ENCODE peak calls at places on chromosome 21, in six cellular contexts. Z, P, V, S, U and O are unnamed samples.
A peak's percentile ranks its signal among the peaks of the same experiment; 100 is the strongest.

GRCh38 chr21:15058718-15059316 is 6.0 kb downstream of the NRIP1 start:
- DNase-seq in Z (peak; percentile 25), P (peak; percentile 68), V (no peak), S (no peak), U (peak; percentile 5), O (no peak)

GRCh38 chr21:34775793-34776192 is 107.0 kb downstream of the CLIC6 start:
- DNase-seq in Z (no peak), P (no peak), V (no peak), S (no peak), U (no peak), O (no peak)

GRCh38 chr21:33197546-33197945 is 32.2 kb upstream of the IFNAR2 start:
- DNase-seq in Z (no peak), P (no peak), V (no peak), S (no peak), U (no peak), O (no peak)

GRCh38 chr21:20943476-20944085 is 54.6 kb upstream of the NCAM2 start:
- DNase-seq in Z (no peak), P (no peak), V (no peak), S (no peak), U (no peak), O (no peak)

GRCh38 chr21:44510508-44511218 is 29.3 kb downstream of the KRTAP10-1 start:
- DNase-seq in Z (peak; percentile 90), P (no peak), V (peak; percentile 83), S (peak; percentile 91), U (peak; percentile 20), O (peak; percentile 82)

GRCh38 chr21:34704119-34704518 is 35.3 kb downstream of the CLIC6 start:
- DNase-seq in Z (no peak), P (peak; percentile 40), V (peak; percentile 76), S (no peak), U (no peak), O (no peak)

GRCh38 chr21:42097860-42098259 is 26.7 kb downstream of the UMODL1 start:
- DNase-seq in Z (no peak), P (peak; percentile 99), V (no peak), S (no peak), U (peak; percentile 84), O (no peak)

GRCh38 chr21:40717008-40717407 is 129.9 kb downstream of the DSCAM start:
- DNase-seq in Z (no peak), P (no peak), V (no peak), S (no peak), U (no peak), O (no peak)

GRCh38 chr21:43867936-43868335 is 2.9 kb downstream of the AGPAT3 start:
- DNase-seq in Z (no peak), P (no peak), V (no peak), S (no peak), U (no peak), O (no peak)

GRCh38 chr21:19198801-19199200 is 795.2 kb upstream of the TMPRSS15 start:
- DNase-seq in Z (no peak), P (no peak), V (no peak), S (no peak), U (no peak), O (no peak)

GRCh38 chr21:42799516-42799915 is 79.8 kb downstream of the WDR4 start:
- DNase-seq in Z (no peak), P (no peak), V (no peak), S (peak; percentile 35), U (no peak), O (no peak)

GRCh38 chr21:46471514-46471913 is 12.8 kb downstream of the DIP2A start:
- DNase-seq in Z (no peak), P (no peak), V (no peak), S (no peak), U (no peak), O (no peak)
- TF ChIP-seq USF2 in Z (no peak), P (no peak), V (no peak), S (no peak), U (no peak), O (no peak)

GRCh38 chr21:45601551-45601950 is 42.0 kb upstream of the PCBP3 start:
- DNase-seq in Z (no peak), P (no peak), V (no peak), S (no peak), U (no peak), O (peak; percentile 4)

GRCh38 chr21:45598666-45599065 is 44.9 kb upstream of the PCBP3 start:
- DNase-seq in Z (no peak), P (no peak), V (no peak), S (no peak), U (no peak), O (peak; percentile 2)

GRCh38 chr21:45599146-45599581 is 44.4 kb upstream of the PCBP3 start:
- DNase-seq in Z (no peak), P (no peak), V (no peak), S (no peak), U (no peak), O (peak; percentile 7)

GRCh38 chr21:45602106-45602505 is 41.4 kb upstream of the PCBP3 start:
- DNase-seq in Z (no peak), P (no peak), V (no peak), S (no peak), U (no peak), O (peak; percentile 1)

GRCh38 chr21:45600248-45600647 is 43.3 kb upstream of the PCBP3 start:
- DNase-seq in Z (no peak), P (no peak), V (no peak), S (no peak), U (no peak), O (no peak)
- TF ChIP-seq USF2 in Z (no peak), P (no peak), V (no peak), S (no peak), U (no peak), O (no peak)

DNA sequence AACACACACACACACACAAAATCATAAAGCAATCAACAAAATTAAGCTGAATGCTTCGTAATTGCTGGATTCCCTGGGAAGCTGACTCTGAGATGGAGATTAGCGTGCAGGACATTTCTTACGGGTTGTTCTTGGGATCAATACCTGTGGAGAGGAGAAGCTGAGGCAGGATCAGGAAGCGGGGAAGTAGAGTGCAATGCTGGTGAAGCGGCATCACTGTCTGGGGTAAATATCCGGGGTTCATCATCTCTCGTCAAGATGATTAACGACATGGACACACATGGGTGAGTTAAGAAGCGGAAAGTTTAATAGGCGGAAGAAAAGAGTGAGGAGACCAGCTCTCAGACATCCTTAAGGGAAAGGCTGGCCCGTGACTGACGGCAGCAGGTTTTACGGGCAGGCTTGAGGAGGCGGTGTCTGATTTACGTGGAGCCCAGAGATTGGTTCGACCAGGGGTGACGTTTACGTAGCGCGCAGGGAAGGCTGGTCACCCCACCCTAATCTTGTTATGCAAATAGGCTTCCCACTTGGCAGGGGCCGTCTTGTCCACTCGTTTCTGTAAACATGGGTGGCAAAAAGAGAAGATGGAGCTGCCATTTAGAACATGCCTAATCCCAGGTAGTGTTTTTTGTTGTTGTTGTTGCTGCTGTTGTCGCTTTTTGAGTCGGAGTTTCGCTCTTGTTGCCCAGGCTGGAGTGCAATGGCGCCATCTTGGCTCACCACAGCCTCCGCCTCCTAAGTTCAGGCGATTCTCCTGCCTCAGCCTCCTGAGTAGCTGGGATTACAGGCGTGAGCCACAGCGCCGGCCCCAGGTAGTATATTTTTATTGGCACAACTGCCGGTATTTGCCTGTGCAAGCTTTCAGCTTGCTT is 135.6 kb upstream of the KCNJ15 start:
- DNase-seq in Z (peak; percentile 92), P (no peak), V (no peak), S (no peak), U (no peak), O (no peak)
- TF ChIP-seq USF2 in Z (no peak), P (no peak), V (no peak), S (no peak), U (no peak), O (no peak)

GRCh38 chr21:37155216-37155615 is 82.2 kb downstream of the TTC3 start:
- DNase-seq in Z (no peak), P (peak; percentile 20), V (no peak), S (no peak), U (no peak), O (no peak)
- TF ChIP-seq USF2 in Z (no peak), P (no peak), V (no peak), S (no peak), U (no peak), O (no peak)

DNA sequence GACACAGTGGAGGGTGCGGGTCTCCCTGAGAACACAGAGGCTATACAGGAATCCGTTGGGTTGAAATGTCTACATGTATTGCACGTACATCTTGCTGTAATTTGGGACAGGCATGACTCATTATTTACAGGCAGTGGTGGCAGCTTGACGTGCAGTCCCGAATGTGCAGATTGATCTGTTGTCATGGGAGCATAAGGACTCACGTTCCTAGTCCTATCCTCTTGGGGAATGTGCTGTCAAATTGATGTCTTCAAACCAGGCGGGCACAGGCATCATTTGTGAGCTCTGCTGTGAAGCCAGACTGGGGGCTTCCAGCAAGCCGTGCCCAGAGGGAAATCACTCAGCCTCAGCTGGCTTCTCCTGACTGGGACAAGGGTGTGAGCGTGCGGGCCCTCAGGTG is 40.5 kb downstream of the S100B start:
- DNase-seq in Z (peak; percentile 8), P (no peak), V (no peak), S (no peak), U (no peak), O (no peak)
- TF ChIP-seq USF2 in Z (no peak), P (no peak), V (no peak), S (no peak), U (no peak), O (no peak)

GRCh38 chr21:38948981-38949380 is 143.3 kb downstream of the ETS2 start:
- DNase-seq in Z (no peak), P (peak; percentile 27), V (no peak), S (no peak), U (no peak), O (no peak)
- TF ChIP-seq USF2 in Z (no peak), P (no peak), V (no peak), S (no peak), U (no peak), O (no peak)